ENCODE peak calls at places on chromosomes 13 and 19, in five cellular contexts. F is brain microvascular endothelial cell; S is IMR-90; Z is stimulated activated CD8-positive, alpha-beta memory T cell treated with anti-CD3 and anti-CD28 coated beads, Interleukin-7, amount 100 ng/mL, for 1 hour; C is nephron progenitor cell. N is an unnamed sample.

GRCh38 chr13:101092985-101093384 is 323.3 kb downstream of the NALCN start:
- DNase-seq in F (no peak), S (peak; percentile 44), Z (no peak), C (no peak), N (no peak)

GRCh38 chr19:917323-918151 is at the start of gene KISS1R:
- DNase-seq in F (no peak), S (peak; percentile 34), Z (no peak), C (peak; percentile 72), N (peak; percentile 11)

GRCh38 chr19:36265856-36266374 is 51.0 kb downstream of the ZNF146 start:
- DNase-seq in F (no peak), S (no peak), Z (no peak), C (no peak), N (no peak)

GRCh38 chr13:38213307-38213706 is 136.3 kb upstream of the UFM1 start:
- DNase-seq in F (peak; percentile 47), S (no peak), Z (no peak), C (no peak), N (no peak)

GRCh38 chr19:13154241-13154778 is 4.1 kb downstream of the IER2 start:
- DNase-seq in F (peak; percentile 90), S (peak; percentile 95), Z (no peak), C (peak; percentile 46), N (peak; percentile 47)

GRCh38 chr19:29878973-29879654 is 62.9 kb upstream of the URI1 start:
- DNase-seq in F (peak; percentile 32), S (peak; percentile 10), Z (no peak), C (no peak), N (no peak)

GRCh38 chr13:44243198-44243852 is 130.3 kb upstream of the SERP2 start:
- DNase-seq in F (peak; percentile 70), S (peak; percentile 74), Z (no peak), C (peak; percentile 49), N (no peak)

GRCh38 chr13:100234524-100235136 is 145.7 kb downstream of the PCCA start:
- DNase-seq in F (peak; percentile 38), S (peak; percentile 55), Z (no peak), C (no peak), N (no peak)

GRCh38 chr13:32323912-32324311 is 8.6 kb downstream of the BRCA2 start:
- DNase-seq in F (peak; percentile 45), S (peak; percentile 78), Z (no peak), C (no peak), N (no peak)

GRCh38 chr19:48845384-48845783 is 9.1 kb upstream of the HSD17B14 start:
- DNase-seq in F (no peak), S (no peak), Z (no peak), C (no peak), N (no peak)

GRCh38 chr13:110554946-110555345 is 6.6 kb downstream of the RAB20 start:
- DNase-seq in F (no peak), S (no peak), Z (no peak), C (no peak), N (no peak)

GRCh38 chr13:44140146-44140545 is 233.5 kb upstream of the SERP2 start:
- DNase-seq in F (no peak), S (no peak), Z (no peak), C (no peak), N (no peak)

GRCh38 chr13:51721485-51721884 is 82.5 kb downstream of the DHRS12 start:
- DNase-seq in F (no peak), S (no peak), Z (no peak), C (no peak), N (no peak)

GRCh38 chr19:10521461-10522216 is 4.4 kb upstream of the S1PR5 start:
- DNase-seq in F (no peak), S (no peak), Z (no peak), C (no peak), N (no peak)

GRCh38 chr19:1864480-1865171 is 1.2 kb upstream of the KLF16 start:
- DNase-seq in F (no peak), S (peak; percentile 38), Z (no peak), C (peak; percentile 88), N (peak; percentile 29)